ENCODE peak calls at places on chromosomes 16 and 17, in ten cellular contexts. M is stimulated activated CD4-positive, alpha-beta T cell treated with anti-CD3 and anti-CD28 coated beads, Interleukin-4, amount 100 ng/mL, for 4 hours; V is ovary; I is stimulated activated naive CD4-positive, alpha-beta T cell treated with Interleukin-2 at 50 U/mL for 16 hours; X is HEK293T; R is activated CD8-positive, alpha-beta memory T cell treated with anti-CD3 and anti-CD28 coated beads for 1 hour; C is fibroblast of gingiva; D is NCI-H1417 treated with DMSO at 0.1 percent for 48 hours; S is NCI-H460; U is activated T-cell treated with anti-CD3 and anti-CD28 coated beads, Interleukin-2, amount 50 U/mL, for 48 hours. L is an unnamed sample.

GRCh38 chr17:42212382-42212781 is 18.1 kb upstream of the GHDC start:
- DNase-seq in R (no peak), M (no peak), I (no peak), U (no peak), S (no peak), C (peak; percentile 64), V (peak; percentile 63), X (no peak), D (no peak), L (no peak)

GRCh38 chr17:27800522-27800921 is at the start of gene NOS2:
- DNase-seq in D (no peak), I (no peak), M (no peak), X (no peak), U (no peak), C (no peak), V (no peak), S (no peak), R (no peak), L (no peak)

GRCh38 chr17:49315974-49316570 is 46.0 kb downstream of the ZNF652 start:
- DNase-seq in X (no peak), M (no peak), S (no peak), V (no peak), D (no peak), C (peak; percentile 24), U (no peak), R (no peak), I (no peak), L (no peak)

GRCh38 chr17:30717290-30718098 is 107.0 kb downstream of the CRLF3 start:
- DNase-seq in S (no peak), X (no peak), U (no peak), R (no peak), C (no peak), D (no peak), V (peak; percentile 5), I (no peak), M (no peak), L (no peak)

GRCh38 chr17:69539781-69540319 is 125.4 kb downstream of the MAP2K6 start:
- DNase-seq in S (no peak), U (no peak), I (no peak), C (no peak), X (no peak), V (no peak), R (no peak), M (no peak), D (no peak), L (peak; percentile 91)

GRCh38 chr16:3065069-3065741 is at the start of gene IL32:
- DNase-seq in M (peak; percentile 66), S (no peak), C (peak; percentile 39), X (no peak), R (peak; percentile 36), I (peak; percentile 73), D (no peak), U (peak; percentile 85), V (peak; percentile 78), L (peak; percentile 91)

GRCh38 chr17:42608692-42609181 is 437 bp downstream of the RETREG3 start:
- DNase-seq in I (no peak), U (peak; percentile 47), R (no peak), C (no peak), X (no peak), M (no peak), S (no peak), D (peak; percentile 47), V (no peak), L (no peak)

GRCh38 chr16:73027655-73028220 is 20.2 kb downstream of the ZFHX3 start:
- DNase-seq in S (no peak), V (no peak), I (no peak), C (no peak), X (no peak), M (no peak), U (no peak), D (no peak), R (no peak), L (no peak)

GRCh38 chr17:28725166-28725659 is 820 bp downstream of the TLCD1 start:
- DNase-seq in M (peak; percentile 31), D (no peak), C (peak; percentile 62), I (no peak), V (no peak), R (no peak), S (peak; percentile 78), X (no peak), U (no peak), L (peak; percentile 48)

GRCh38 chr17:66629762-66630161 is 205.2 kb upstream of the CACNG5 start:
- DNase-seq in C (peak; percentile 33), S (no peak), D (no peak), V (no peak), X (no peak), U (no peak), R (no peak), I (no peak), M (no peak), L (no peak)

GRCh38 chr17:81902653-81903414 is 796 bp downstream of the NPB start:
- DNase-seq in R (no peak), M (no peak), C (no peak), X (no peak), I (no peak), D (no peak), V (no peak), S (no peak), U (no peak), L (no peak)

GRCh38 chr16:1089822-1090619 is 6.0 kb downstream of the C1QTNF8 start:
- DNase-seq in C (no peak), I (no peak), M (no peak), R (no peak), U (no peak), S (peak; percentile 68), X (no peak), V (no peak), D (no peak), L (no peak)

GRCh38 chr17:17540278-17540906 is 44.2 kb upstream of the RASD1 start:
- DNase-seq in M (no peak), S (no peak), D (no peak), V (no peak), I (no peak), C (no peak), U (no peak), X (no peak), R (no peak), L (no peak)

GRCh38 chr16:70663524-70664324 is 17.4 kb downstream of the IL34 start:
- DNase-seq in C (no peak), M (no peak), X (no peak), R (no peak), I (no peak), D (no peak), S (no peak), U (no peak), V (no peak), L (no peak)

GRCh38 chr16:660459-661183 is 7.3 kb upstream of the RHOT2 start:
- DNase-seq in V (peak; percentile 91), S (peak; percentile 90), U (peak; percentile 77), C (peak; percentile 82), X (peak; percentile 95), R (peak; percentile 34), D (peak; percentile 10), M (peak; percentile 70), I (peak; percentile 69), L (peak; percentile 76)

GRCh38 chr17:927611-928461 is 51.7 kb downstream of the NXN start:
- DNase-seq in V (no peak), M (no peak), D (no peak), I (no peak), U (no peak), R (no peak), X (no peak), C (peak; percentile 91), S (peak; percentile 51), L (peak; percentile 82)

GRCh38 chr16:30397056-30397455 is 1.8 kb downstream of the ZNF48 start:
- DNase-seq in M (no peak), D (no peak), I (no peak), C (no peak), R (no peak), U (no peak), S (no peak), X (no peak), V (no peak), L (no peak)

GRCh38 chr17:33120103-33120502 is 128.5 kb downstream of the SPACA3 start:
- DNase-seq in C (no peak), I (no peak), U (no peak), V (no peak), X (no peak), S (no peak), R (no peak), D (no peak), M (no peak), L (no peak)

L was measured in fibroblast of pulmonary artery.